ENCODE peak calls at places on chromosomes 3 and 15, in four cellular contexts. One of them, this sample, is unnamed.

GRCh38 chr15:70480196-70480856 is 283.0 kb downstream of the UACA start:
- DNase-seq in activated naive CD8-positive, alpha-beta T cell treated with anti-CD3 and anti-CD28 coated beads, Interleukin-2, amount 50 U/mL, for 24 hours: peak
- DNase-seq in small intestine: no peak
- DNase-seq in colonic mucosa: no peak
- DNase-seq in this sample: no peak

GRCh38 chr3:176919836-176920760 is 277.2 kb downstream of the TBL1XR1 start:
- DNase-seq in activated naive CD8-positive, alpha-beta T cell treated with anti-CD3 and anti-CD28 coated beads, Interleukin-2, amount 50 U/mL, for 24 hours: no peak
- DNase-seq in small intestine: no peak
- DNase-seq in colonic mucosa: no peak
- DNase-seq in this sample: no peak

GRCh38 chr15:75631935-75632334 is 6.4 kb upstream of the SNUPN start:
- DNase-seq in activated naive CD8-positive, alpha-beta T cell treated with anti-CD3 and anti-CD28 coated beads, Interleukin-2, amount 50 U/mL, for 24 hours: no peak
- DNase-seq in small intestine: no peak
- DNase-seq in colonic mucosa: no peak
- DNase-seq in this sample: no peak

GRCh38 chr15:77436822-77437221 is 16.1 kb downstream of the HMG20A start:
- DNase-seq in activated naive CD8-positive, alpha-beta T cell treated with anti-CD3 and anti-CD28 coated beads, Interleukin-2, amount 50 U/mL, for 24 hours: no peak
- DNase-seq in small intestine: no peak
- DNase-seq in colonic mucosa: no peak
- DNase-seq in this sample: no peak

GRCh38 chr3:89107461-89108035 is at the start of gene EPHA3:
- DNase-seq in activated naive CD8-positive, alpha-beta T cell treated with anti-CD3 and anti-CD28 coated beads, Interleukin-2, amount 50 U/mL, for 24 hours: peak
- DNase-seq in small intestine: peak
- DNase-seq in colonic mucosa: peak
- DNase-seq in this sample: peak

GRCh38 chr3:13452490-13453335 is 27.4 kb upstream of the HDAC11 start:
- DNase-seq in activated naive CD8-positive, alpha-beta T cell treated with anti-CD3 and anti-CD28 coated beads, Interleukin-2, amount 50 U/mL, for 24 hours: peak
- DNase-seq in small intestine: peak
- DNase-seq in colonic mucosa: peak
- DNase-seq in this sample: peak

GRCh38 chr15:92158426-92158825 is 235.3 kb upstream of the ST8SIA2 start:
- DNase-seq in activated naive CD8-positive, alpha-beta T cell treated with anti-CD3 and anti-CD28 coated beads, Interleukin-2, amount 50 U/mL, for 24 hours: peak
- DNase-seq in small intestine: peak
- DNase-seq in colonic mucosa: peak
- DNase-seq in this sample: peak

GRCh38 chr15:58742424-58743160 is 6.9 kb downstream of the ADAM10 start:
- DNase-seq in activated naive CD8-positive, alpha-beta T cell treated with anti-CD3 and anti-CD28 coated beads, Interleukin-2, amount 50 U/mL, for 24 hours: no peak
- DNase-seq in small intestine: no peak
- DNase-seq in colonic mucosa: no peak
- DNase-seq in this sample: no peak

GRCh38 chr3:73510298-73510697 is 114.4 kb downstream of the PDZRN3 start:
- DNase-seq in activated naive CD8-positive, alpha-beta T cell treated with anti-CD3 and anti-CD28 coated beads, Interleukin-2, amount 50 U/mL, for 24 hours: no peak
- DNase-seq in small intestine: no peak
- DNase-seq in colonic mucosa: no peak
- DNase-seq in this sample: no peak

GRCh38 chr15:68277131-68277604 is 377 bp upstream of the FEM1B start:
- DNase-seq in activated naive CD8-positive, alpha-beta T cell treated with anti-CD3 and anti-CD28 coated beads, Interleukin-2, amount 50 U/mL, for 24 hours: no peak
- DNase-seq in small intestine: peak
- DNase-seq in colonic mucosa: peak
- DNase-seq in this sample: no peak

GRCh38 chr15:61275451-61275850 is 46.3 kb upstream of the RORA start:
- DNase-seq in activated naive CD8-positive, alpha-beta T cell treated with anti-CD3 and anti-CD28 coated beads, Interleukin-2, amount 50 U/mL, for 24 hours: no peak
- DNase-seq in small intestine: no peak
- DNase-seq in colonic mucosa: no peak
- DNase-seq in this sample: no peak

GRCh38 chr3:160052385-160053047 is 63.9 kb downstream of the IL12A start:
- DNase-seq in activated naive CD8-positive, alpha-beta T cell treated with anti-CD3 and anti-CD28 coated beads, Interleukin-2, amount 50 U/mL, for 24 hours: no peak
- DNase-seq in small intestine: no peak
- DNase-seq in colonic mucosa: no peak
- DNase-seq in this sample: no peak

GRCh38 chr3:125148016-125148812 is 64.3 kb downstream of the SLC12A8 start:
- DNase-seq in activated naive CD8-positive, alpha-beta T cell treated with anti-CD3 and anti-CD28 coated beads, Interleukin-2, amount 50 U/mL, for 24 hours: no peak
- DNase-seq in small intestine: no peak
- DNase-seq in colonic mucosa: no peak
- DNase-seq in this sample: no peak